ENCODE peak calls at places on chromosomes 13 and 19, in seven cellular contexts. H, G, X, R, W, L and N are unnamed samples.

GRCh38 chr19:45142016-45142727 is 18.6 kb downstream of the NKPD1 start:
- DNase-seq in H (no peak), G (no peak), X (no peak), R (no peak), W (no peak), L (no peak), N (no peak)

GRCh38 chr19:54014920-54015560 is 23.6 kb downstream of the CACNG6 start:
- DNase-seq in H (no peak), G (no peak), X (no peak), R (no peak), W (no peak), L (no peak), N (no peak)

GRCh38 chr13:76884167-76884566 is 2.0 kb downstream of the KCTD12 start:
- DNase-seq in H (no peak), G (no peak), X (no peak), R (peak; percentile 17), W (peak; percentile 35), L (peak; percentile 47), N (no peak)

GRCh38 chr13:72218966-72219365 is 352.0 kb upstream of the DACH1 start:
- DNase-seq in H (no peak), G (no peak), X (no peak), R (no peak), W (no peak), L (no peak), N (no peak)

GRCh38 chr19:20359933-20360720 is 193.1 kb downstream of the ZNF486 start:
- DNase-seq in H (no peak), G (no peak), X (no peak), R (no peak), W (peak; percentile 28), L (no peak), N (no peak)

GRCh38 chr19:33125929-33126388 is 6.0 kb upstream of the WDR88 start:
- DNase-seq in H (no peak), G (peak; percentile 16), X (peak; percentile 72), R (peak; percentile 46), W (peak; percentile 60), L (peak; percentile 60), N (no peak)

GRCh38 chr13:32323912-32324311 is 8.6 kb downstream of the BRCA2 start:
- DNase-seq in H (no peak), G (no peak), X (no peak), R (no peak), W (no peak), L (no peak), N (no peak)

GRCh38 chr19:57348136-57348535 is 2.9 kb upstream of the ZNF304 start:
- DNase-seq in H (no peak), G (no peak), X (no peak), R (no peak), W (no peak), L (no peak), N (no peak)

GRCh38 chr13:74306496-74306895 is 172.3 kb upstream of the KLF12 start:
- DNase-seq in H (no peak), G (no peak), X (no peak), R (no peak), W (no peak), L (no peak), N (no peak)

GRCh38 chr13:33797622-33798021 is 20.3 kb upstream of the RFC3 start:
- DNase-seq in H (no peak), G (no peak), X (no peak), R (no peak), W (peak; percentile 19), L (no peak), N (no peak)

GRCh38 chr13:86892330-86892729 is 778.8 kb upstream of the SLITRK5 start:
- DNase-seq in H (no peak), G (no peak), X (no peak), R (no peak), W (no peak), L (no peak), N (no peak)

GRCh38 chr19:48760514-48761221 is 5.3 kb downstream of the FGF21 start:
- DNase-seq in H (no peak), G (no peak), X (no peak), R (no peak), W (no peak), L (no peak), N (no peak)

GRCh38 chr13:19597523-19597922 is 35.9 kb upstream of the MPHOSPH8 start:
- DNase-seq in H (no peak), G (no peak), X (no peak), R (no peak), W (no peak), L (no peak), N (no peak)

GRCh38 chr19:19209372-19209771 is 2.4 kb upstream of the NCAN start:
- DNase-seq in H (no peak), G (no peak), X (no peak), R (no peak), W (no peak), L (no peak), N (no peak)

GRCh38 chr19:38707512-38708114 is 36.7 kb downstream of the CAPN12 start:
- DNase-seq in H (no peak), G (no peak), X (no peak), R (no peak), W (peak; percentile 84), L (no peak), N (no peak)

GRCh38 chr19:19276386-19276785 is 3.3 kb upstream of the TM6SF2 start:
- DNase-seq in H (no peak), G (no peak), X (no peak), R (no peak), W (no peak), L (no peak), N (no peak)

GRCh38 chr13:43880930-43881329 is 1.2 kb downstream of the LACC1 start:
- DNase-seq in H (no peak), G (no peak), X (no peak), R (no peak), W (no peak), L (no peak), N (no peak)

GRCh38 chr13:43879323-43880181 is at the start of the genes CCDC122 and LACC1:
- DNase-seq in H (peak; percentile 85), G (no peak), X (no peak), R (peak; percentile 88), W (peak; percentile 89), L (peak; percentile 89), N (peak; percentile 47)

GRCh38 chr13:43877788-43878187 is 1.8 kb downstream of the CCDC122 start:
- DNase-seq in H (no peak), G (no peak), X (no peak), R (no peak), W (no peak), L (no peak), N (no peak)

GRCh38 chr13:43880451-43880850 is 747 bp downstream of the LACC1 start:
- DNase-seq in H (no peak), G (no peak), X (no peak), R (no peak), W (no peak), L (no peak), N (no peak)

DNA sequence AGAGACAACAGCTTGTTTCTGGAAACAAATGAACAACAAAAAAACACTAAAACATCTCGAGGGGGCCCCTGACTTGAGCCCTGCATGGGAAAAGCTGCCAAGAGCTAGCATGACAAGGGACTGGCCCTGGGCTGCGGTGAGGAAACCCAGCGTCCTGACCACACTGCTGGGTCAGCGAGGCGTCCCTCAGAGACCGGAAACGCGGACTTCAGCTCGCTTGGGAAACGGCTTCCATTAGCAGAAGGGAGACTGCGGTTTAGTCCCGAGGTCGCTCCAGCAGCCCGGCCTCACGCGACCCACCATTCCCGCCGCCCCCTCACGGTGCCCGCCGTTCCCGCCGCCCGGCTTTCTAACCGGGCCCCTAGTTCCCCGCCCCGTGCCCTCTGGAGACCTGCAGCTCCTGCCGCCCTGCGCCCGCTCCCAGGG is 630 bp downstream of the CCDC122 start:
- DNase-seq in H (peak; percentile 79), G (peak; percentile 13), X (no peak), R (peak; percentile 77), W (peak; percentile 75), L (no peak), N (peak; percentile 9)
- H3K4me1 ChIP-seq in H (peaks cover 8% of the 10 kb centered on the region), G (peaks cover 19% of the 10 kb centered on the region), X (no peaks in the 10 kb centered on the region), R (peaks cover 19% of the 10 kb centered on the region), W (peaks cover 12% of the 10 kb centered on the region), L (peaks cover 1% of the 10 kb centered on the region), N (peaks cover 4% of the 10 kb centered on the region)

DNA sequence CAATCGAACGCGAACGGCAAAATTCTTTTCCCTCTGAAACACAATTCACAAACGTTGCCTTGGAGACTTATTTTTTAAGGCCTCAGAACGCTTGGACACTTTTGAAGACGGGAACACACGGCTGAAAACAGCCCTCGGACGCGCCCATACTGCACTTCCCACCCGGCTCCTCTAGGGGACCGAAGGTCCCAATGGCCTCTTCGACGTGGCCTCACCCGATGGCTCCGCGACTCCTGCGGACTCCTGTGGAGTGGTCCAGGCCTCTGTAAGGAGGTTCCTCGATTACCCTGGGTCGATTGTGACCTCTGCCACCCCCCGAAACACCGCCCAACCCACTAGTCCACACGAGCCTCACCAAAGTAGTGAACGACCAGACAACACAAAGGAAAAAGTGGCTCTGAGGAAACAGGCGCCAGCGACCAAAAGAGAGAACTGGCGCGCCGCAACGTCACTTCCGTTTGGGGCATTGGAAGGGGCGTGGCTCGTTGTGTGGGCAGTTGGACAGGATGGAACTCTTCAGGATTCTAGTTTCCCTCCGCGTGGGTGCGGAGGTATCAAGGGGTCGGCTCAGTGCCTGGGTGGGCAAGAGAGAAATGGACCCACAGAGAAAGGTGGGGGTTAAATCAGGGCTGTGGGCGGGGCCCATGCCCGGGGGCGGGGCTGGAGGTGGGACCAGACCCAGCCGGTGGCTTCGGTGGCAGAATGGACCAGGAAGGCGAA is at the start of gene ZNF560:
- DNase-seq in H (no peak), G (no peak), X (peak; percentile 11), R (no peak), W (no peak), L (no peak), N (no peak)
- TF ChIP-seq CTCF in H (no peak), G (no peak), X (peak; percentile 35), R (no peak), W (no peak), L (no peak), N (no peak)

DNA sequence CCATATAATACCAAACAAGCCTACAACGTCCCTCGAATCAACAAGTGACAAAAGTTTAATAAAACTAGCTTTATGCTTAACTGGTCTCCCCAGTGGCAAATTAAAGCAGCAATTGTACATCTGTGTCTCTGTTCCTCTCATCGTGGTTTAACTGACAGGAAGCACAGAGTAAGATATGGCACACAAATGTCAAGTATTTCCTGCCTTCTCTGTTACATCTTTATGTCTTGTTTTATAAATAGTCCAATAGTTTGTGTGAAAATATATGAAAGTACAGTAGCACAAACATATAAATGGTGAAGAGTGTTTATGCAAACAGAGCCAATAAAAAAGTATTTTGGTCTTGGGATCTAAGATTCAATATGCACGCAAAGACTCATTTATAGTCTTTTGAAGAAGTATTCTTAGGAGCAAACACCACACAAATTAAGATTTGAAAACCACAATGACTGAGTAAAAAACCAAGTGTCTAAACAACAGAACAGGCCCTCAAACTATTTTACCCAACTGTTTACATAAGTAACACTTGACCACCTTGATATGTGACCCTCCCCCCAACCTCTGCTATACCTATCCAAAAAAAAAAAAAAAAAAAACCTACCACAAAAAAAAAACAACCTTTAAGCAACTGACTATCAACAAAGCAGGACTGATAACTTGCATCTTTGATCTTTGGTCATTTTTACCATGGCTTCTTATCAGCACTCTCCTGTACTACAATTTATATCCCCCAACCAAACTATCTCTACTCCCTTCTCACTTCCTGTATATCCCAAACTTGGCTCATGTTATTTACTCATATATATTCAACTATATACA is 14.0 kb downstream of the ELF1 start:
- DNase-seq in H (no peak), G (peak; percentile 79), X (peak; percentile 26), R (no peak), W (no peak), L (no peak), N (no peak)
- TF ChIP-seq POLR2A in H (no peak), G (no peak), X (no peak), R (peak; percentile 12), W (no peak), L (no peak), N (no peak)

DNA sequence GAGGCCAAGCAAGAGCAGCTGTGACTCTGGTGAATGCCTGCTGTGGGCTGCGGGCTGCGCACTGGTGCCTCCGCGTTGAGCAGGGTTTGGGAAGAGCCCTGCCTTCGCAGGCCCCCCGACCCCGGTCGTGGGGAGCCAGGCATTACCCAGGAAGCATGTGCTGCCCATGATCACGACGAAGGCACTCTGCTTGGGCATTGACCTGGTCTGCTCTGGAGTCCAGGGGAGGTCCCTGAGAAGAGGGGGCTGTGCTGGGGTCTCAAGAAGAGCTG is 19.2 kb downstream of the RANBP3 start:
- DNase-seq in H (no peak), G (no peak), X (no peak), R (no peak), W (no peak), L (no peak), N (no peak)
- H3K4me1 ChIP-seq in H (peaks cover 62% of the 10 kb centered on the region), G (peaks cover 23% of the 10 kb centered on the region), X (peaks cover 52% of the 10 kb centered on the region), R (peaks cover 59% of the 10 kb centered on the region), W (peaks cover 97% of the 10 kb centered on the region), L (peaks cover 37% of the 10 kb centered on the region), N (peaks cover 90% of the 10 kb centered on the region)